ENCODE peak calls at places on chromosomes 1 and 21, in four cellular contexts. H is AG10803; L is CD8-positive, alpha-beta T cell; R is sigmoid colon. Y is an unnamed sample.

GRCh38 chr1:21823206-21823979 is 11.3 kb downstream of the LDLRAD2 start:
- DNase-seq in R (no peak), L (no peak), H (no peak), Y (no peak)

GRCh38 chr1:31723828-31724359 is 20.1 kb upstream of the COL16A1 start:
- DNase-seq in L (no peak), R (no peak), H (peak), Y (peak)

GRCh38 chr21:30842990-30843389 is 13.4 kb upstream of the KRTAP7-1 start:
- DNase-seq in R (no peak), H (no peak), L (no peak), Y (no peak)

GRCh38 chr1:212158912-212159796 is 123.6 kb downstream of the DTL start:
- DNase-seq in H (no peak), L (no peak), R (no peak), Y (peak)

GRCh38 chr1:94974824-94975223 is 47.9 kb upstream of the CNN3 start:
- DNase-seq in H (peak), R (no peak), L (no peak), Y (no peak)

GRCh38 chr1:202831906-202832305 is 21.2 kb downstream of the PCAT6 start:
- DNase-seq in H (no peak), R (no peak), L (no peak), Y (no peak)

GRCh38 chr21:44767834-44768831 is 33.5 kb downstream of the UBE2G2 start:
- DNase-seq in R (peak), L (no peak), H (no peak), Y (peak)

GRCh38 chr1:111729271-111729921 is 9.8 kb downstream of the INKA2 start:
- DNase-seq in L (no peak), R (no peak), H (no peak), Y (no peak)

GRCh38 chr1:18938707-18939070 is 17.8 kb downstream of the IFFO2 start:
- DNase-seq in L (no peak), R (no peak), H (no peak), Y (no peak)

GRCh38 chr1:186374313-186375151 is 521 bp downstream of the TPR start:
- DNase-seq in R (no peak), L (no peak), H (peak), Y (no peak)

GRCh38 chr1:53902235-53902920 is 8.4 kb downstream of the DIO1 start:
- DNase-seq in H (no peak), L (no peak), R (no peak), Y (no peak)

GRCh38 chr1:27045973-27046558 is 33.4 kb upstream of the TENT5B start:
- DNase-seq in H (peak), L (peak), R (peak), Y (peak)

GRCh38 chr21:33300701-33301631 is 23.8 kb upstream of the IFNAR1 start:
- DNase-seq in L (no peak), H (no peak), R (no peak), Y (no peak)

GRCh38 chr1:41874350-41874749 is 44.4 kb downstream of the HIVEP3 start:
- DNase-seq in H (no peak), R (no peak), L (no peak), Y (peak)

DNA sequence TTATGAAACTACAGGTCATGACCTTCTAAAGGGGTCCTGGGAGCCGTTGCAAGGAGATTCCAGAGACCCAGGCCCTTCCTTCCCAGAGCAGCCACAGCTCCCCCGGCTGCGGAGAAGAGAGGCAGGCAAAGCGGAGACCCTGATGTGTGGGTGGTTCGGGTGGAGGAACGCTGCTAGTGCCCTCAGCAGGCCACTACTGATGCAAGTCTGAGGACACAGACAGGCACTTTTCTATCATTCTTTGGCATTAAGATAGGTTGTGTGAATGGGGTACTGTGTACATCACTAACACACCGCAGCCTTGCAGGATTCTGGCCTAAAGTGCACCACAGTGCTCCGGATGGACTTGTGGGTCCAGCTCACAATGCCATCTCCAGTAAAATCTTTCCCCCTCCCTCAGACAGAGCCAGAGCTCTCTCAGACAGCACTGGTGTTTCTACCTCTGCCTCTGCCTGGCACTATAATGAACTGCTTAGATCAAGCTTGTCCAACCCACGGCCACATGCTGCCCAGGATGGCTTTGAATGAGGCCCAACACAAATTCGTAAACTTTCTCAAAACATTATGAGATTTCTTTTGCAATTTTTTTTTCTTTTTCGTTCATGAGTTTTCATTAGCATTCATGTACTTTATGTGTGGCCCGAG is 121.4 kb downstream of the TGFBR3 start:
- DNase-seq in H (no peak), R (peak), L (no peak), Y (peak)
- TF ChIP-seq CTCF in H (no peak), R (no peak), L (no peak), Y (peak)

GRCh38 chr1:207259391-207259790 is 62.1 kb upstream of the CD55 start:
- DNase-seq in H (peak), R (no peak), L (no peak), Y (peak)
- TF ChIP-seq CTCF in H (peak), R (peak), L (no peak), Y (peak)

GRCh38 chr1:64966158-64966963 is at the start of gene JAK1:
- DNase-seq in L (peak), R (peak), H (peak), Y (peak)
- TF ChIP-seq CTCF in L (no peak), R (no peak), H (no peak), Y (peak)

GRCh38 chr1:168687796-168688195 is 41.2 kb downstream of the DPT start:
- DNase-seq in L (no peak), H (no peak), R (no peak), Y (peak)
- TF ChIP-seq CTCF in L (no peak), H (no peak), R (no peak), Y (peak)

GRCh38 chr1:109254621-109255096 is 5.3 kb downstream of the CELSR2 start:
- DNase-seq in H (no peak), R (no peak), L (no peak), Y (no peak)

GRCh38 chr1:109255673-109256072 is 6.3 kb downstream of the CELSR2 start:
- DNase-seq in L (no peak), R (no peak), H (no peak), Y (no peak)

GRCh38 chr1:109256085-109256484 is 6.7 kb downstream of the CELSR2 start:
- DNase-seq in R (no peak), H (no peak), L (no peak), Y (no peak)

GRCh38 chr1:109253803-109254620 is 4.7 kb downstream of the CELSR2 start:
- DNase-seq in R (no peak), L (no peak), H (no peak), Y (peak)

GRCh38 chr1:109255097-109255651 is 5.8 kb downstream of the CELSR2 start:
- DNase-seq in R (no peak), L (no peak), H (no peak), Y (peak)
- TF ChIP-seq CTCF in R (no peak), L (no peak), H (no peak), Y (peak)

DNA sequence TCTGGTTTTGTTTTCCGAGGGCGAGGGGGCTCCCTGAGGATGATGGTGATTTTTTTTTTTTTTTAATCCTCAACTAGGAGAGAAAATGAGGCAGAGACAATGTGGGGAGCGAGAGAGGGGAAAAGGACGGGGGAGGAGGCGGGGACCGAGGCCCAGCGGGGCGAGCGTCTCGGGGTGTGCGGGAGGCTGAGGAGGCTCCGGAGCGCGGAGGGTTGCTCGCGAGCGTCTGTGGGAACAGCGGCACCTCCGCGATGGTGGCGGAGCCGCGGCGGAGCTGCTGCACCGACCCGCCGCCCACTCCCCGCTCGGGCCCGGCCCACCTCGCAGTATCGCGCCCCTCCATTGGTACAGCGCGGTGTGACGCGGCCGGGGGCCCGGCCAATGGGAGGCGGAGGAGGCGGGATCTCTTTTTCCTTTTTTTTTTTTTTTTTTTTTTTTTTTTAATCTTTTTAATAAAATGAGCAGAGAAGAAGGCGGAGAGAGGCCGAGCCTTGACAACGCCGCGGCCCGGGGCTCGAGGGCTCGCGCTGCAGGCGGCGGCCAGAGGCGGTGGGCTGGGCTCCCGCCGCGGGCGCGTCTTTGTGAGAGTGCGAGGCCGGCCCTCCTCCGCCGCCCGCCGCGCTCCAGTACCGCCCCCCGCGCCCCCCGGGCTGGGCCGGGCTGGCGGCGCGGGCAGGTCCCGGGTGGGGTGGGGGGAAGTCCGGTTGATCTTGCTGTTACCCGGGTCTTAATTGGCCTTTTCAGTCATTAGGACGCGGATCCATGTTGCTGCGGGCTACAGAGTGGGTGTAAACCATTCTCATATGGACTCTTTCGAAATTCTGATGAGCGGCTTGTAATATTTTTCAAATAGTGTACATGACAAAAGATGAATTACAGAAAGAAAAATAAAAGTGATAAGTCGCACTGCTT is at the start of gene RERE:
- DNase-seq in R (peak), H (peak), L (peak), Y (peak)
- TF ChIP-seq CTCF in R (no peak), H (no peak), L (no peak), Y (peak)